ENCODE peak calls at places on chromosome 5, in five cellular contexts. Z is tibial nerve, S is sigmoid colon, Y is A549, M is suprapubic skin. I is an unnamed sample.

GRCh38 chr5:103808464-103809106 is 246.0 kb upstream of the NUDT12 start:
- DNase-seq in Z (no peak), S (no peak), Y (peak; percentile 40), M (no peak), I (no peak)

GRCh38 chr5:95669985-95670384 is 12.8 kb downstream of the SPATA9 start:
- DNase-seq in Z (no peak), S (no peak), Y (no peak), M (no peak), I (no peak)

GRCh38 chr5:122091942-122092600 is 14.0 kb upstream of the LOX start:
- DNase-seq in Z (no peak), S (no peak), Y (no peak), M (no peak), I (no peak)

GRCh38 chr5:29042152-29042551 is 2003.8 kb upstream of the CDH9 start:
- DNase-seq in Z (no peak), S (no peak), Y (no peak), M (no peak), I (no peak)

GRCh38 chr5:33470544-33470943 is 29.8 kb downstream of the TARS1 start:
- DNase-seq in Z (no peak), S (no peak), Y (peak; percentile 18), M (no peak), I (no peak)

GRCh38 chr5:135565256-135565655 is 13.5 kb downstream of the CXCL14 start:
- DNase-seq in Z (no peak), S (no peak), Y (no peak), M (no peak), I (no peak)

GRCh38 chr5:137734962-137735530 is 843 bp downstream of the KLHL3 start:
- DNase-seq in Z (no peak), S (peak; percentile 68), Y (no peak), M (no peak), I (peak; percentile 36)

GRCh38 chr5:179870403-179870903 is 11.8 kb upstream of the MRNIP start:
- DNase-seq in Z (no peak), S (no peak), Y (peak; percentile 56), M (no peak), I (peak; percentile 62)

GRCh38 chr5:111223086-111223789 is 946 bp upstream of the CAMK4 start:
- DNase-seq in Z (no peak), S (no peak), Y (no peak), M (no peak), I (no peak)

GRCh38 chr5:130627145-130627544 is 537.9 kb downstream of the HINT1 start:
- DNase-seq in Z (no peak), S (no peak), Y (no peak), M (no peak), I (no peak)

GRCh38 chr5:123809594-123810172 is 297.7 kb downstream of the CSNK1G3 start:
- DNase-seq in Z (no peak), S (no peak), Y (no peak), M (no peak), I (no peak)

GRCh38 chr5:9626955-9627354 is 3.2 kb downstream of the TAS2R1 start:
- DNase-seq in Z (no peak), S (no peak), Y (no peak), M (no peak), I (no peak)

GRCh38 chr5:137760294-137761019 is 6.3 kb upstream of the HNRNPA0 start:
- DNase-seq in Z (no peak), S (no peak), Y (no peak), M (no peak), I (no peak)

GRCh38 chr5:157506981-157507780 is 47.2 kb downstream of the NIPAL4 start:
- DNase-seq in Z (no peak), S (no peak), Y (no peak), M (no peak), I (peak; percentile 54)

GRCh38 chr5:10581424-10581748 is 17.5 kb downstream of the ANKRD33B start:
- DNase-seq in Z (no peak), S (no peak), Y (no peak), M (no peak), I (no peak)

GRCh38 chr5:143041972-143042770 is 272.0 kb downstream of the ARHGAP26 start:
- DNase-seq in Z (no peak), S (no peak), Y (no peak), M (no peak), I (no peak)

GRCh38 chr5:179836225-179837019 is 15.7 kb downstream of the SQSTM1 start:
- DNase-seq in Z (no peak), S (peak; percentile 77), Y (no peak), M (no peak), I (no peak)

GRCh38 chr5:126334755-126335154 is 88.5 kb upstream of the GRAMD2B start:
- DNase-seq in Z (no peak), S (no peak), Y (no peak), M (no peak), I (no peak)

GRCh38 chr5:72123764-72124163 is 16.5 kb downstream of the MAP1B start:
- DNase-seq in Z (no peak), S (no peak), Y (no peak), M (no peak), I (no peak)

GRCh38 chr5:179823937-179824744 is 3.4 kb downstream of the SQSTM1 start:
- DNase-seq in Z (no peak), S (peak; percentile 61), Y (no peak), M (no peak), I (no peak)

GRCh38 chr5:164059471-164059870 is 554.1 kb downstream of the MAT2B start:
- DNase-seq in Z (no peak), S (no peak), Y (no peak), M (no peak), I (no peak)

GRCh38 chr5:89437450-89438435 is 554.8 kb upstream of the MEF2C start:
- DNase-seq in Z (no peak), S (no peak), Y (no peak), M (no peak), I (no peak)

GRCh38 chr5:90612930-90613329 is 54.3 kb downstream of the ADGRV1 start:
- DNase-seq in Z (no peak), S (no peak), Y (no peak), M (no peak), I (no peak)

GRCh38 chr5:148416921-148417320 is 33.2 kb downstream of the FBXO38 start:
- DNase-seq in Z (no peak), S (no peak), Y (no peak), M (no peak), I (no peak)

GRCh38 chr5:109868737-109869136 is 179.0 kb downstream of the MAN2A1 start:
- DNase-seq in Z (no peak), S (no peak), Y (no peak), M (no peak), I (no peak)

GRCh38 chr5:131217791-131218190 is 46.1 kb upstream of the CDC42SE2 start:
- DNase-seq in Z (no peak), S (no peak), Y (no peak), M (no peak), I (no peak)

GRCh38 chr5:61120534-61120933 is 41.7 kb downstream of the SMIM15 start:
- DNase-seq in Z (no peak), S (no peak), Y (no peak), M (no peak), I (no peak)

GRCh38 chr5:74579215-74579614 is 61.3 kb downstream of the ENC1 start:
- DNase-seq in Z (no peak), S (no peak), Y (no peak), M (no peak), I (no peak)

GRCh38 chr5:43627028-43627427 is 24.0 kb downstream of the NNT start:
- DNase-seq in Z (no peak), S (no peak), Y (peak; percentile 68), M (no peak), I (no peak)
- TF ChIP-seq CTCF in Z (peak; percentile 26), S (no peak), Y (peak; percentile 46), M (peak; percentile 9), I (no peak)

DNA sequence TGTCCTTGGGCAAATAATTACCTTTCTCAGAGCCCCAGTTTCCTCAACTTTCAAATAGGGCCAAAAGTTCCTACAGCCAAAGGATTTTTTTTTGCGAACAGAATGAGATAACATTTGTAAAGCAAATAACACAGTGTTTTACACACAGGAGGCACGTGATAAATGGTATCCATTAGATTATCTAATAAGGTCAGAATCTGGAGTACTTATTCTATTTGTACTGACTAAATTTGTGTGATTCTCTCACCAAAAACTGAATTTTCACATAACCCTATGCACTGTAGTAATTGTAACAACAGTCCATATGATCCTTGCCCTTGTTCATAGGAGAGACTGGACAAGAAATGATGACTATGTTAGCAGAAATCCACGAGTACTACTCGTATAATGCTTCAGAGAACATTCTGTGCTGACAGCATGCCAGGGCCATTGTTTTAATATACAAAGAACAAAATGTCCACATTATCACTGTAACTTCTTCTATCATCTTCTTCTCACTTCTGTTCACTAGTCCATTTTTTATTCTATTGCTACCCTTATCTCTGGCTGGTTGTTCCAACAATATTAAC is 13.9 kb upstream of the FEM1C start:
- DNase-seq in Z (no peak), S (no peak), Y (no peak), M (no peak), I (peak; percentile 77)
- TF ChIP-seq EP300 in Z (no peak), S (no peak), Y (no peak), M (peak; percentile 93), I (no peak)

DNA sequence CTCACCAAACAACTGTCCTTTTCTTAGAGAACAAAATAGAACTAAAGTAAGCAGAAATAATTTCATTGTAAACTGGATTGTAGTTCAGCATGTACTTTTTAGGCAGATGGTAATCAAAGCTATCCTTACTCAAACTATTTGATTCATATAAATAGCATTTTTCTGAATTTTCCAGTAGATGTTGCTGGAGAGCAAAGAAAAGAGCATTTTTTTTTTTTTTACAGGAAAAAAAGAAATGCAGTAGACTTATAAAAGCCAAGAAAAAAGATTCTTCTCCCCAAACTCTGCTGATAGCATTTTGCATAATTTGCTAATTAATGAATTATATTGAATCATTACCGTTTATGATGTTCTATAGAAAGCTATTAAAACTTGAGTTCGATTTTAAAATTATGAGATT is 715.3 kb upstream of the WWC1 start:
- DNase-seq in Z (no peak), S (no peak), Y (no peak), M (no peak), I (no peak)
- TF ChIP-seq CTCF in Z (no peak), S (no peak), Y (peak; percentile 35), M (no peak), I (no peak)

GRCh38 chr5:159207616-159208507 is 1.5 kb downstream of the RNF145 start:
- DNase-seq in Z (peak; percentile 48), S (peak; percentile 91), Y (peak; percentile 63), M (peak; percentile 90), I (peak; percentile 82)
- TF ChIP-seq EP300 in Z (peak; percentile 22), S (no peak), Y (no peak), M (no peak), I (no peak)

DNA sequence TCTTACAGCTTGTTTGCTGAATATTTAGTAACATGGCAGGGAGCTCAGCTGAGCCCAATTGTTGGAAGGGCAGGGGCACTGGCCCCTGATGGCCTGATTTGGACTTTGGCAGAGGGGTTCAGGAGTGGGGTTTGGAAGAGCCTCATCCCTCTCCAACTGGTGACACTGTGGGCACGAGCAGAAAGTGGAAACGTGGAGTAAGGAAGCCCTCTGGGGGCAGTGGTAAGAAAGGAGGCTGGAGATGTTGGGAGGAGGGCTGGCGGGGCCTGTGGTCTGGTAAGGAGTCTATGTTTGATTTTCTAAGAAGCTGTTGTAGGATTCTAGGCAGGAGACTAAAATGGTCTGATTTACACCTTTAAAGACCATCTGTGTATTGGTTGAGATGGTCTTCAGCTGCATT is 208.9 kb downstream of the HSPA4 start:
- DNase-seq in Z (no peak), S (no peak), Y (no peak), M (no peak), I (no peak)
- TF ChIP-seq CTCF in Z (no peak), S (no peak), Y (peak; percentile 31), M (no peak), I (no peak)

GRCh38 chr5:68456756-68457217 is 241.2 kb downstream of the PIK3R1 start:
- DNase-seq in Z (no peak), S (no peak), Y (peak; percentile 17), M (no peak), I (peak; percentile 78)
- TF ChIP-seq EP300 in Z (no peak), S (no peak), Y (no peak), M (no peak), I (no peak)

GRCh38 chr5:172575816-172576215 is 65.2 kb upstream of the NEURL1B start:
- DNase-seq in Z (no peak), S (no peak), Y (no peak), M (no peak), I (no peak)
- TF ChIP-seq CTCF in Z (no peak), S (no peak), Y (no peak), M (no peak), I (no peak)